ENCODE peak calls at places on chromosomes 7 and 10, in four cellular contexts. O is NCI-H345, P is heart left ventricle, T is HS-5. X is an unnamed sample.

GRCh38 chr7:98148607-98149006 is 41.9 kb downstream of the LMTK2 start:
- DNase-seq in O (no peak), P (no peak), T (no peak), X (no peak)

GRCh38 chr10:114022751-114023150 is 20.9 kb upstream of the ADRB1 start:
- DNase-seq in O (no peak), P (no peak), T (no peak), X (no peak)

GRCh38 chr7:2065516-2065915 is 167.2 kb downstream of the MAD1L1 start:
- DNase-seq in O (no peak), P (no peak), T (no peak), X (no peak)

GRCh38 chr10:97149065-97149680 is 36.6 kb downstream of the SLIT1 start:
- DNase-seq in O (no peak), P (no peak), T (no peak), X (no peak)

GRCh38 chr7:80207501-80207900 is 72.9 kb downstream of the GNAI1 start:
- DNase-seq in O (no peak), P (no peak), T (no peak), X (no peak)

GRCh38 chr10:5766189-5766588 is 47.0 kb downstream of the GDI2 start:
- DNase-seq in O (no peak), P (no peak), T (no peak), X (no peak)

GRCh38 chr7:63789378-63790176 is 209.1 kb upstream of the ZNF722 start:
- DNase-seq in O (no peak), P (no peak), T (no peak), X (no peak)

GRCh38 chr10:6578221-6579192 is 1.6 kb downstream of the PRKCQ start:
- DNase-seq in O (no peak), P (no peak), T (no peak), X (no peak)

GRCh38 chr7:51350195-51350896 is 33.7 kb upstream of the COBL start:
- DNase-seq in O (peak), P (no peak), T (peak), X (peak)

X was measured in non-pigmented ciliary epithelial cell.